ENCODE peak calls at places on chromosomes 12 and 14, in seven cellular contexts. One of them, this sample, is unnamed. For H3K9me3, the result is how much of the 10 kb centered on the place peaks cover.

GRCh38 chr14:23300687-23301223 is 1.9 kb downstream of the PPP1R3E start:
- DNase-seq in Caco-2: no peak
- DNase-seq in MM.1S: no peak
- DNase-seq in CD8-positive, alpha-beta T cell: no peak
- DNase-seq in left ventricle myocardium inferior: peak
- DNase-seq in CD4-positive, alpha-beta memory T cell: peak
- DNase-seq in ovary: peak
- DNase-seq in this sample: no peak

GRCh38 chr12:20368653-20369163 is 371 bp downstream of the PDE3A start:
- DNase-seq in CD4-positive, alpha-beta memory T cell: no peak
- DNase-seq in Caco-2: no peak
- DNase-seq in CD8-positive, alpha-beta T cell: no peak
- DNase-seq in ovary: peak
- DNase-seq in MM.1S: no peak
- DNase-seq in left ventricle myocardium inferior: peak
- DNase-seq in this sample: no peak

GRCh38 chr12:62738105-62738504 is 196.8 kb downstream of the PPM1H start:
- DNase-seq in left ventricle myocardium inferior: no peak
- DNase-seq in CD4-positive, alpha-beta memory T cell: no peak
- DNase-seq in CD8-positive, alpha-beta T cell: no peak
- DNase-seq in MM.1S: no peak
- DNase-seq in Caco-2: no peak
- DNase-seq in ovary: no peak
- DNase-seq in this sample: no peak

GRCh38 chr14:100403802-100404201 is 80.7 kb downstream of the SLC25A47 start:
- DNase-seq in CD8-positive, alpha-beta T cell: no peak
- DNase-seq in Caco-2: no peak
- DNase-seq in CD4-positive, alpha-beta memory T cell: no peak
- DNase-seq in left ventricle myocardium inferior: no peak
- DNase-seq in MM.1S: no peak
- DNase-seq in ovary: no peak
- DNase-seq in this sample: no peak

GRCh38 chr12:53623526-53623925 is 2.7 kb downstream of the ATF7 start:
- DNase-seq in ovary: no peak
- DNase-seq in left ventricle myocardium inferior: no peak
- DNase-seq in CD8-positive, alpha-beta T cell: no peak
- DNase-seq in Caco-2: no peak
- DNase-seq in MM.1S: no peak
- DNase-seq in CD4-positive, alpha-beta memory T cell: no peak
- DNase-seq in this sample: no peak

GRCh38 chr14:65846469-65846868 is 433.9 kb downstream of the FUT8 start:
- DNase-seq in ovary: no peak
- DNase-seq in Caco-2: no peak
- DNase-seq in left ventricle myocardium inferior: no peak
- DNase-seq in CD8-positive, alpha-beta T cell: no peak
- DNase-seq in CD4-positive, alpha-beta memory T cell: peak
- DNase-seq in MM.1S: peak
- DNase-seq in this sample: no peak

GRCh38 chr12:67630373-67631088 is 18.0 kb upstream of the DYRK2 start:
- DNase-seq in MM.1S: peak
- DNase-seq in CD4-positive, alpha-beta memory T cell: peak
- DNase-seq in ovary: peak
- DNase-seq in CD8-positive, alpha-beta T cell: peak
- DNase-seq in Caco-2: no peak
- DNase-seq in left ventricle myocardium inferior: no peak
- DNase-seq in this sample: peak

GRCh38 chr12:57756406-57757341 is 1.8 kb downstream of the MARCHF9 start:
- DNase-seq in MM.1S: peak
- DNase-seq in left ventricle myocardium inferior: peak
- DNase-seq in Caco-2: no peak
- DNase-seq in CD8-positive, alpha-beta T cell: peak
- DNase-seq in ovary: no peak
- DNase-seq in CD4-positive, alpha-beta memory T cell: peak
- DNase-seq in this sample: peak

GRCh38 chr12:69816082-69816481 is 8.9 kb upstream of the MYRFL start:
- DNase-seq in ovary: no peak
- DNase-seq in CD4-positive, alpha-beta memory T cell: no peak
- DNase-seq in CD8-positive, alpha-beta T cell: no peak
- DNase-seq in Caco-2: no peak
- DNase-seq in left ventricle myocardium inferior: no peak
- DNase-seq in MM.1S: peak
- DNase-seq in this sample: no peak

GRCh38 chr12:12181516-12181915 is 85.3 kb downstream of the LRP6 start:
- DNase-seq in left ventricle myocardium inferior: no peak
- DNase-seq in Caco-2: no peak
- DNase-seq in CD8-positive, alpha-beta T cell: no peak
- DNase-seq in ovary: no peak
- DNase-seq in MM.1S: no peak
- DNase-seq in CD4-positive, alpha-beta memory T cell: no peak
- DNase-seq in this sample: no peak

GRCh38 chr12:92503029-92503931 is 199.5 kb upstream of the PLEKHG7 start:
- DNase-seq in ovary: no peak
- DNase-seq in left ventricle myocardium inferior: no peak
- DNase-seq in Caco-2: no peak
- DNase-seq in MM.1S: no peak
- DNase-seq in CD8-positive, alpha-beta T cell: no peak
- DNase-seq in CD4-positive, alpha-beta memory T cell: no peak
- DNase-seq in this sample: no peak

GRCh38 chr14:96790211-96790610 is 7.0 kb upstream of the VRK1 start:
- DNase-seq in Caco-2: no peak
- DNase-seq in CD8-positive, alpha-beta T cell: no peak
- DNase-seq in MM.1S: no peak
- DNase-seq in left ventricle myocardium inferior: no peak
- DNase-seq in CD4-positive, alpha-beta memory T cell: no peak
- DNase-seq in ovary: no peak
- DNase-seq in this sample: no peak

GRCh38 chr12:33226671-33227070 is 212.9 kb downstream of the SYT10 start:
- DNase-seq in MM.1S: no peak
- DNase-seq in CD8-positive, alpha-beta T cell: no peak
- DNase-seq in ovary: no peak
- DNase-seq in left ventricle myocardium inferior: no peak
- DNase-seq in Caco-2: no peak
- DNase-seq in CD4-positive, alpha-beta memory T cell: no peak
- DNase-seq in this sample: no peak

GRCh38 chr14:76920572-76921175 is 94.5 kb downstream of the LRRC74A start:
- DNase-seq in left ventricle myocardium inferior: no peak
- DNase-seq in ovary: no peak
- DNase-seq in MM.1S: no peak
- DNase-seq in Caco-2: no peak
- DNase-seq in CD8-positive, alpha-beta T cell: no peak
- DNase-seq in CD4-positive, alpha-beta memory T cell: no peak
- DNase-seq in this sample: no peak

GRCh38 chr14:93984987-93985410 is 8.6 kb upstream of the ASB2 start:
- DNase-seq in MM.1S: no peak
- DNase-seq in CD8-positive, alpha-beta T cell: no peak
- DNase-seq in left ventricle myocardium inferior: peak
- DNase-seq in CD4-positive, alpha-beta memory T cell: no peak
- DNase-seq in ovary: peak
- DNase-seq in Caco-2: peak
- DNase-seq in this sample: no peak

GRCh38 chr12:109581856-109582255 is 8.3 kb downstream of the MVK start:
- DNase-seq in MM.1S: no peak
- DNase-seq in CD4-positive, alpha-beta memory T cell: no peak
- DNase-seq in CD8-positive, alpha-beta T cell: no peak
- DNase-seq in ovary: no peak
- DNase-seq in Caco-2: no peak
- DNase-seq in left ventricle myocardium inferior: no peak
- DNase-seq in this sample: no peak

GRCh38 chr12:6724409-6724797 is 557 bp downstream of the COPS7A start:
- DNase-seq in left ventricle myocardium inferior: no peak
- DNase-seq in CD4-positive, alpha-beta memory T cell: no peak
- DNase-seq in CD8-positive, alpha-beta T cell: no peak
- DNase-seq in MM.1S: peak
- DNase-seq in ovary: peak
- DNase-seq in Caco-2: peak
- DNase-seq in this sample: no peak

GRCh38 chr12:106771425-106771824 is 3.1 kb upstream of the RIC8B start:
- DNase-seq in left ventricle myocardium inferior: no peak
- DNase-seq in CD4-positive, alpha-beta memory T cell: no peak
- DNase-seq in MM.1S: no peak
- DNase-seq in CD8-positive, alpha-beta T cell: no peak
- DNase-seq in ovary: no peak
- DNase-seq in Caco-2: no peak
- DNase-seq in this sample: no peak

GRCh38 chr12:49555631-49556390 is 12.1 kb downstream of the MCRS1 start:
- DNase-seq in CD4-positive, alpha-beta memory T cell: no peak
- DNase-seq in CD8-positive, alpha-beta T cell: no peak
- DNase-seq in MM.1S: no peak
- DNase-seq in left ventricle myocardium inferior: no peak
- DNase-seq in ovary: no peak
- DNase-seq in Caco-2: no peak
- DNase-seq in this sample: no peak

GRCh38 chr14:84976805-84977204 is 553.1 kb upstream of the FLRT2 start:
- DNase-seq in MM.1S: no peak
- DNase-seq in Caco-2: no peak
- DNase-seq in CD4-positive, alpha-beta memory T cell: no peak
- DNase-seq in ovary: no peak
- DNase-seq in left ventricle myocardium inferior: no peak
- DNase-seq in CD8-positive, alpha-beta T cell: no peak
- DNase-seq in this sample: no peak

DNA sequence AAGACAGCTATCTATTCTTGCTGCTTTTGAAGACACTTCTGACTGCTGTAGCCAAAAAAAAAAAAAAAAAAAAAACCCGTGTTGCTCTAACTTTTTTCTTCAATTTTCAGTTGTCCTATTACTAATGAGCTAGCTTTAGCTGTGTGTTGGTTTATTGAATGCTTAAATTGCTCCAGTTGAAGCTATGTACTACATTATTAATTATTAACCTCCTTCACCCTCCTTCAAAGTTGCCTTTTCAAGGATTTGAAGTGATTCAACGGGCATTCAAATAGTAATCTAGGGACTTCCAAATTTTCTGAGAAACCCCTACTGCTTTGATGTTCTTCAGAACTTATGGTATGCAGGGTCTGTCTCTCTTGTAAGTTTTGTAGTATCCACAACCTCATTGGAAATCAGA is 554.4 kb upstream of the FLRT2 start:
- DNase-seq in Caco-2: no peak
- DNase-seq in MM.1S: no peak
- DNase-seq in left ventricle myocardium inferior: no peak
- DNase-seq in CD4-positive, alpha-beta memory T cell: no peak
- DNase-seq in ovary: no peak
- DNase-seq in CD8-positive, alpha-beta T cell: no peak
- DNase-seq in this sample: no peak
- H3K9me3 ChIP-seq in Caco-2: under half
- H3K9me3 ChIP-seq in MM.1S: under half
- H3K9me3 ChIP-seq in left ventricle myocardium inferior: under half
- H3K9me3 ChIP-seq in CD4-positive, alpha-beta memory T cell: under half
- H3K9me3 ChIP-seq in ovary: under half
- H3K9me3 ChIP-seq in CD8-positive, alpha-beta T cell: under half
- H3K9me3 ChIP-seq in this sample: under half

GRCh38 chr12:131604859-131605258 is 106.0 kb upstream of the SFSWAP start:
- DNase-seq in CD8-positive, alpha-beta T cell: no peak
- DNase-seq in Caco-2: no peak
- DNase-seq in CD4-positive, alpha-beta memory T cell: no peak
- DNase-seq in MM.1S: no peak
- DNase-seq in left ventricle myocardium inferior: no peak
- DNase-seq in ovary: no peak
- DNase-seq in this sample: no peak
- H3K9me3 ChIP-seq in CD8-positive, alpha-beta T cell: under half
- H3K9me3 ChIP-seq in Caco-2: under half
- H3K9me3 ChIP-seq in CD4-positive, alpha-beta memory T cell: under half
- H3K9me3 ChIP-seq in MM.1S: under half
- H3K9me3 ChIP-seq in left ventricle myocardium inferior: under half
- H3K9me3 ChIP-seq in ovary: under half
- H3K9me3 ChIP-seq in this sample: under half

GRCh38 chr14:106879241-106879640 is 1352.9 kb downstream of the TMEM121 start:
- DNase-seq in CD8-positive, alpha-beta T cell: no peak
- DNase-seq in left ventricle myocardium inferior: no peak
- DNase-seq in ovary: peak
- DNase-seq in Caco-2: peak
- DNase-seq in MM.1S: peak
- DNase-seq in CD4-positive, alpha-beta memory T cell: peak
- DNase-seq in this sample: no peak

GRCh38 chr14:106875503-106875902 is 1349.1 kb downstream of the TMEM121 start:
- DNase-seq in CD4-positive, alpha-beta memory T cell: peak
- DNase-seq in CD8-positive, alpha-beta T cell: no peak
- DNase-seq in ovary: peak
- DNase-seq in left ventricle myocardium inferior: peak
- DNase-seq in Caco-2: no peak
- DNase-seq in MM.1S: peak
- DNase-seq in this sample: no peak

GRCh38 chr14:106874365-106874764 is 1348.0 kb downstream of the TMEM121 start:
- DNase-seq in CD4-positive, alpha-beta memory T cell: no peak
- DNase-seq in CD8-positive, alpha-beta T cell: no peak
- DNase-seq in MM.1S: no peak
- DNase-seq in left ventricle myocardium inferior: no peak
- DNase-seq in Caco-2: no peak
- DNase-seq in ovary: no peak
- DNase-seq in this sample: no peak

GRCh38 chr14:106877527-106877926 is 1351.1 kb downstream of the TMEM121 start:
- DNase-seq in CD4-positive, alpha-beta memory T cell: no peak
- DNase-seq in ovary: no peak
- DNase-seq in Caco-2: no peak
- DNase-seq in MM.1S: no peak
- DNase-seq in left ventricle myocardium inferior: no peak
- DNase-seq in CD8-positive, alpha-beta T cell: no peak
- DNase-seq in this sample: no peak

GRCh38 chr14:106876711-106877110 is 1350.3 kb downstream of the TMEM121 start:
- DNase-seq in ovary: no peak
- DNase-seq in CD8-positive, alpha-beta T cell: no peak
- DNase-seq in Caco-2: no peak
- DNase-seq in left ventricle myocardium inferior: no peak
- DNase-seq in MM.1S: no peak
- DNase-seq in CD4-positive, alpha-beta memory T cell: no peak
- DNase-seq in this sample: no peak
- H3K9me3 ChIP-seq in ovary: under half
- H3K9me3 ChIP-seq in CD8-positive, alpha-beta T cell: under half
- H3K9me3 ChIP-seq in Caco-2: under half
- H3K9me3 ChIP-seq in left ventricle myocardium inferior: under half
- H3K9me3 ChIP-seq in MM.1S: under half
- H3K9me3 ChIP-seq in CD4-positive, alpha-beta memory T cell: under half
- H3K9me3 ChIP-seq in this sample: under half

DNA sequence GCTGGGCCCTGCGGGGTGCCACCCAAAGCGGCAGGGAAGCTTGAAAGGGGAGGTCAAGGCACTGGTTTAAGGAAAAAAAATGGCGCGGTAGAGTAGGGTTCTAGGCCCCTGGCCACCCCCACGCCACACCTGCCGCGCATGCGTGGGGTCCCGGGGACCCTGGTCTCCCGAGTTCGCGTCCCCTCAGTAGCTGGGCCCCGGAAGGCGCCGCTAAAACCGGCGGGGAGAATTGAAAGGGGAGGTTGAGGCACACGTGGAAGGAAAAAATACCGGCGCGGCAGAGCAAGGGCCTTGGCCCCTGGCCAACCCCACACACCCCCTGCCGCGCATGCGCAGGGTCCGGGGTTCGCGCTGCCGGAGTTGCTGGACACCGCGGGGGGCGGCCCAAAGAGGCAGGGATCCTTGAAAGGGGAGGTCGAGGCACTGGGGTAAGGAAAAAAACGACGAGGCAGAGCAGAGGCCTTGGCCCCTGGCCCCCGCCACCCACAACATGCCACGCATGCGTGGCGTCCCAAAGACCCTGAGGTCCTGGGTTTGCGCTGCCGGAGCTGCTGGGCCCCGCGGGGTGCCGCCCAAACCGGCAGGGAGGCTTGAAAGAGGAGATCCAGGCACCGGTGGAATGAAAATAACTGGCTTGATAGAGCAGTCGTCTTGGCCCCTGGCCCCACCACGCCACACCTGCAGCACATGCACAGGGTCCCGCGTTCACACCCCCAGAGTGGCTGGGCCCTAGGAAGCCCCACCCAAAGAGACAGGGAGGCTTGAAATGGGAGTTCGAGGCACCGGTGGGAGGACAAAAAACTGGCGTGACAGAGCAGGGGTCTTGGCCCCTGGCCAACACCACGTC is 314.5 kb downstream of the ALG10 start:
- DNase-seq in CD4-positive, alpha-beta memory T cell: no peak
- DNase-seq in ovary: no peak
- DNase-seq in left ventricle myocardium inferior: no peak
- DNase-seq in CD8-positive, alpha-beta T cell: no peak
- DNase-seq in MM.1S: no peak
- DNase-seq in Caco-2: no peak
- DNase-seq in this sample: no peak
- H3K9me3 ChIP-seq in CD4-positive, alpha-beta memory T cell: under half
- H3K9me3 ChIP-seq in ovary: under half
- H3K9me3 ChIP-seq in left ventricle myocardium inferior: under half
- H3K9me3 ChIP-seq in CD8-positive, alpha-beta T cell: under half
- H3K9me3 ChIP-seq in MM.1S: under half
- H3K9me3 ChIP-seq in Caco-2: under half
- H3K9me3 ChIP-seq in this sample: under half